ENCODE peak calls at places on chromosomes 2 and 18, in four cellular contexts. C, N, L and U are unnamed samples.

GRCh38 chr18:13800505-13801259 is 23.3 kb upstream of the MC5R start:
- DNase-seq in L (peak), N (peak), C (peak), U (no peak)

GRCh38 chr2:42200534-42201227 is 31.5 kb downstream of the EML4 start:
- DNase-seq in L (no peak), N (no peak), C (no peak), U (no peak)

GRCh38 chr2:205640713-205641112 is 41.6 kb upstream of the NRP2 start:
- DNase-seq in L (no peak), N (no peak), C (no peak), U (no peak)

GRCh38 chr2:88729061-88729745 is 37.7 kb downstream of the RPIA start:
- DNase-seq in C (no peak), N (no peak), L (no peak), U (no peak)

GRCh38 chr2:20925265-20925889 is 102.5 kb upstream of the LDAH start:
- DNase-seq in N (peak), L (no peak), C (no peak), U (no peak)

GRCh38 chr2:232384466-232384865 is 5.9 kb downstream of the ALPP start:
- DNase-seq in C (no peak), L (no peak), N (no peak), U (no peak)

GRCh38 chr18:62526098-62527025 is 3.5 kb downstream of the ZCCHC2 start:
- DNase-seq in N (peak), L (peak), C (peak), U (peak)

GRCh38 chr2:29920130-29920577 is 1.2 kb downstream of the ALK start:
- DNase-seq in L (no peak), C (peak), N (peak), U (no peak)

GRCh38 chr2:225274751-225275150 is 124.8 kb upstream of the NYAP2 start:
- DNase-seq in L (no peak), C (no peak), N (no peak), U (no peak)

GRCh38 chr2:127582863-127583861 is 47.7 kb downstream of the MYO7B start:
- DNase-seq in C (no peak), N (no peak), L (no peak), U (no peak)

GRCh38 chr2:8457092-8457481 is 224.8 kb upstream of the ID2 start:
- DNase-seq in N (peak), C (no peak), L (peak), U (no peak)

GRCh38 chr2:196421880-196422279 is 217.6 kb upstream of the CCDC150 start:
- DNase-seq in L (no peak), N (no peak), C (no peak), U (no peak)

GRCh38 chr2:196426122-196426521 is 213.4 kb upstream of the CCDC150 start:
- DNase-seq in N (no peak), L (no peak), C (no peak), U (no peak)

GRCh38 chr2:196427996-196428634 is 211.4 kb upstream of the CCDC150 start:
- DNase-seq in L (no peak), N (no peak), C (no peak), U (no peak)

GRCh38 chr2:196420143-196420542 is 219.4 kb upstream of the CCDC150 start:
- DNase-seq in C (no peak), N (no peak), L (no peak), U (no peak)

DNA sequence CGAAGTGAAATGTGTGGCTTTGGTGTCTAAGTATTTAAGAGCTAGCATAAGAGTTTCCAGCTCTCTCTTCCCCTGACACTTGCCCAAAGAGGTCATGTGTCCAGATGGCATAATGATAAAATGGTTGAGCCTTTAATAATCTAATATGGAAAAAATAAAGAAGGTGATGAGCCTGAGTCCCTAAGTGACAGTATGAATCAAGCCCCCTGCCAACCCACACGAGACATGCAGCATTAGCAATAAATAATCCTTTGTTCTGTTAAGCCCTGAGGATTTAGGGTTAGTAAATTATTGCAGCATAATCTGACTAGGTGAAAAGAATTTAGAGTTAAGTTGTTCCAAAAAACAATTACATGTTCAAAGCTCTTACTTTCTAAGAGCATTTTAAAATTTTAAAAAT is 217.2 kb upstream of the CCDC150 start:
- DNase-seq in C (no peak), N (no peak), L (no peak), U (no peak)
- TF ChIP-seq CTCF in C (no peak), N (no peak), L (no peak), U (no peak)

DNA sequence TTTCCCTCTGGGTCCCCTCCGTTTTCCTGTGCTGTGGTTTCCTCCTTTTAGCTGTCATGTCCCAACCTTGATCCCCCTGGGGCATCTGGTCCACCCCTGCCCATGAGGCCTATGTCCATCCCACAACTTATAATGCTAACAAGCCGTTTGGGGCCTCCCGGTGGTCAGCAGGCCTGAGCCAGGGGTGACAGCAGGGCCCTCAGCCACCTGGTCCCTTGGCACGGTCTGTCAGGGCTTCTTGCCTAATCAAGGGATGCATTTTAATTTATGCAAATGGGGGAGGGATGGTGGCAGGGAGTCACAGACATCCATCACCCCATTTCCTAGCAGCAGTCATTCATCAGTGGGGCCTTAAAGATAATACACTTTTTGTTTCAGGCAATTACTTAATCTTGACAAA is 174.4 kb downstream of the GLI2 start:
- DNase-seq in N (no peak), L (no peak), C (no peak), U (no peak)
- TF ChIP-seq CTCF in N (no peak), L (no peak), C (no peak), U (no peak)

DNA sequence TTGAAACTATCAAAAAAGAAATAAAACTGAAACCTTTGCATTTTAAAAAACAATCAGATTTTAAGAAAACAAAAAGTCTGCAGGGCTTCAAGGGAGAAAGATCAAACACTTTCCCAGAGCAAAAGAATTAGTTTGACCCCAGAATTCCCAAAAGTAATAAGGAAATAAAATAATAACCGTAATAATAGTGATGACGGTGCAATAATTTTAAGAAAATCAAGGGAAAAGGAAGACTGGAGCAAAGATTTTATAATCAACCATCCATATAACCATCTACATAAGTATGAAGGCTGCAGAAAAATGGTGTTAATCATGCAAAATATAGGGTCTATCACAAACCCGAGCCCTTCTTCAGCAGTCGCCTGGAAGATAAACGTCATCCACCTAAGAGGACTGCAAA is 634.8 kb downstream of the GALR1 start:
- DNase-seq in L (no peak), C (no peak), N (no peak), U (no peak)
- TF ChIP-seq CTCF in L (no peak), C (no peak), N (no peak), U (no peak)

GRCh38 chr2:52145005-52145404 is 1113.1 kb upstream of the NRXN1 start:
- DNase-seq in C (no peak), N (no peak), L (no peak), U (no peak)
- TF ChIP-seq CTCF in C (no peak), N (no peak), L (no peak), U (no peak)